ENCODE peak calls at places on chromosomes 12 and 14, in nine cellular contexts. One of them, this sample, is unnamed.

GRCh38 chr12:34598352-34598827 is 576.1 kb downstream of the ALG10 start:
- DNase-seq in colonic mucosa: no peak
- DNase-seq in H1: no peak
- DNase-seq in astrocyte: no peak
- DNase-seq in endothelial cell of umbilical vein: no peak
- DNase-seq in mesenchymal stem cell: no peak
- DNase-seq in H9: no peak
- DNase-seq in keratinocyte: no peak
- DNase-seq in SK-N-SH: peak
- DNase-seq in this sample: no peak

GRCh38 chr12:28517101-28517500 is 326.8 kb downstream of the CCDC91 start:
- DNase-seq in colonic mucosa: no peak
- DNase-seq in H1: no peak
- DNase-seq in astrocyte: no peak
- DNase-seq in endothelial cell of umbilical vein: peak
- DNase-seq in mesenchymal stem cell: no peak
- DNase-seq in H9: no peak
- DNase-seq in keratinocyte: no peak
- DNase-seq in SK-N-SH: no peak
- DNase-seq in this sample: no peak

GRCh38 chr12:19462441-19462840 is 23.1 kb downstream of the AEBP2 start:
- DNase-seq in colonic mucosa: no peak
- DNase-seq in H1: no peak
- DNase-seq in astrocyte: no peak
- DNase-seq in endothelial cell of umbilical vein: peak
- DNase-seq in mesenchymal stem cell: no peak
- DNase-seq in H9: no peak
- DNase-seq in keratinocyte: no peak
- DNase-seq in SK-N-SH: peak
- DNase-seq in this sample: no peak

GRCh38 chr14:104436741-104437701 is 142.5 kb upstream of the C14orf180 start:
- DNase-seq in colonic mucosa: peak
- DNase-seq in H1: peak
- DNase-seq in astrocyte: no peak
- DNase-seq in endothelial cell of umbilical vein: no peak
- DNase-seq in mesenchymal stem cell: no peak
- DNase-seq in H9: peak
- DNase-seq in keratinocyte: no peak
- DNase-seq in SK-N-SH: peak
- DNase-seq in this sample: no peak

GRCh38 chr14:76355771-76356170 is 20.2 kb upstream of the ESRRB start:
- DNase-seq in colonic mucosa: no peak
- DNase-seq in H1: no peak
- DNase-seq in astrocyte: no peak
- DNase-seq in endothelial cell of umbilical vein: no peak
- DNase-seq in mesenchymal stem cell: no peak
- DNase-seq in H9: no peak
- DNase-seq in keratinocyte: no peak
- DNase-seq in SK-N-SH: no peak
- DNase-seq in this sample: no peak

GRCh38 chr14:69571879-69572633 is 2.6 kb downstream of the CCDC177 start:
- DNase-seq in colonic mucosa: no peak
- DNase-seq in H1: peak
- DNase-seq in astrocyte: no peak
- DNase-seq in endothelial cell of umbilical vein: no peak
- DNase-seq in mesenchymal stem cell: no peak
- DNase-seq in H9: peak
- DNase-seq in keratinocyte: no peak
- DNase-seq in SK-N-SH: peak
- DNase-seq in this sample: peak

GRCh38 chr14:29805415-29806123 is 122.1 kb downstream of the PRKD1 start:
- DNase-seq in colonic mucosa: no peak
- DNase-seq in H1: no peak
- DNase-seq in astrocyte: peak
- DNase-seq in endothelial cell of umbilical vein: peak
- DNase-seq in mesenchymal stem cell: peak
- DNase-seq in H9: no peak
- DNase-seq in keratinocyte: no peak
- DNase-seq in SK-N-SH: no peak
- DNase-seq in this sample: peak

GRCh38 chr12:132561784-132562156 is 48.6 kb downstream of the LRCOL1 start:
- DNase-seq in colonic mucosa: no peak
- DNase-seq in H1: peak
- DNase-seq in astrocyte: no peak
- DNase-seq in endothelial cell of umbilical vein: no peak
- DNase-seq in mesenchymal stem cell: peak
- DNase-seq in H9: peak
- DNase-seq in keratinocyte: no peak
- DNase-seq in SK-N-SH: peak
- DNase-seq in this sample: peak

GRCh38 chr12:82149045-82149444 is 209.1 kb downstream of the CCDC59 start:
- DNase-seq in colonic mucosa: no peak
- DNase-seq in H1: no peak
- DNase-seq in astrocyte: peak
- DNase-seq in endothelial cell of umbilical vein: no peak
- DNase-seq in mesenchymal stem cell: no peak
- DNase-seq in H9: no peak
- DNase-seq in keratinocyte: no peak
- DNase-seq in SK-N-SH: no peak
- DNase-seq in this sample: no peak

GRCh38 chr12:10802587-10802986 is at the start of gene TAS2R7:
- DNase-seq in colonic mucosa: no peak
- DNase-seq in H1: no peak
- DNase-seq in astrocyte: no peak
- DNase-seq in endothelial cell of umbilical vein: no peak
- DNase-seq in mesenchymal stem cell: no peak
- DNase-seq in H9: no peak
- DNase-seq in keratinocyte: no peak
- DNase-seq in SK-N-SH: no peak
- DNase-seq in this sample: no peak

GRCh38 chr14:103257211-103257962 is 76.7 kb upstream of the EIF5 start:
- DNase-seq in colonic mucosa: no peak
- DNase-seq in H1: peak
- DNase-seq in astrocyte: peak
- DNase-seq in endothelial cell of umbilical vein: no peak
- DNase-seq in mesenchymal stem cell: peak
- DNase-seq in H9: no peak
- DNase-seq in keratinocyte: peak
- DNase-seq in SK-N-SH: no peak
- DNase-seq in this sample: peak

GRCh38 chr12:132606466-132606865 is 3.9 kb downstream of the LRCOL1 start:
- DNase-seq in colonic mucosa: no peak
- DNase-seq in H1: no peak
- DNase-seq in astrocyte: no peak
- DNase-seq in endothelial cell of umbilical vein: no peak
- DNase-seq in mesenchymal stem cell: no peak
- DNase-seq in H9: no peak
- DNase-seq in keratinocyte: no peak
- DNase-seq in SK-N-SH: peak
- DNase-seq in this sample: no peak

GRCh38 chr14:103551338-103551762 is 11.1 kb downstream of the BAG5 start:
- DNase-seq in colonic mucosa: no peak
- DNase-seq in H1: no peak
- DNase-seq in astrocyte: no peak
- DNase-seq in endothelial cell of umbilical vein: no peak
- DNase-seq in mesenchymal stem cell: no peak
- DNase-seq in H9: no peak
- DNase-seq in keratinocyte: no peak
- DNase-seq in SK-N-SH: peak
- DNase-seq in this sample: no peak

GRCh38 chr12:81627336-81628189 is 131.6 kb downstream of the PPFIA2 start:
- DNase-seq in colonic mucosa: no peak
- DNase-seq in H1: no peak
- DNase-seq in astrocyte: peak
- DNase-seq in endothelial cell of umbilical vein: peak
- DNase-seq in mesenchymal stem cell: peak
- DNase-seq in H9: no peak
- DNase-seq in keratinocyte: no peak
- DNase-seq in SK-N-SH: peak
- DNase-seq in this sample: peak

GRCh38 chr14:55586411-55586810 is 6.4 kb downstream of the KTN1 start:
- DNase-seq in colonic mucosa: no peak
- DNase-seq in H1: no peak
- DNase-seq in astrocyte: no peak
- DNase-seq in endothelial cell of umbilical vein: no peak
- DNase-seq in mesenchymal stem cell: no peak
- DNase-seq in H9: no peak
- DNase-seq in keratinocyte: no peak
- DNase-seq in SK-N-SH: no peak
- DNase-seq in this sample: no peak

GRCh38 chr12:56565510-56566101 is 44.0 kb downstream of the RBMS2 start:
- DNase-seq in colonic mucosa: peak
- DNase-seq in H1: peak
- DNase-seq in astrocyte: peak
- DNase-seq in endothelial cell of umbilical vein: peak
- DNase-seq in mesenchymal stem cell: peak
- DNase-seq in H9: peak
- DNase-seq in keratinocyte: no peak
- DNase-seq in SK-N-SH: no peak
- DNase-seq in this sample: no peak

GRCh38 chr14:31205681-31206535 is 1.7 kb downstream of the HECTD1 start:
- DNase-seq in colonic mucosa: no peak
- DNase-seq in H1: no peak
- DNase-seq in astrocyte: peak
- DNase-seq in endothelial cell of umbilical vein: peak
- DNase-seq in mesenchymal stem cell: peak
- DNase-seq in H9: no peak
- DNase-seq in keratinocyte: no peak
- DNase-seq in SK-N-SH: peak
- DNase-seq in this sample: peak

GRCh38 chr14:94689218-94689984 is 77.2 kb downstream of the SERPINA3 start:
- DNase-seq in colonic mucosa: peak
- DNase-seq in H1: peak
- DNase-seq in astrocyte: peak
- DNase-seq in endothelial cell of umbilical vein: peak
- DNase-seq in mesenchymal stem cell: peak
- DNase-seq in H9: peak
- DNase-seq in keratinocyte: no peak
- DNase-seq in SK-N-SH: peak
- DNase-seq in this sample: peak

DNA sequence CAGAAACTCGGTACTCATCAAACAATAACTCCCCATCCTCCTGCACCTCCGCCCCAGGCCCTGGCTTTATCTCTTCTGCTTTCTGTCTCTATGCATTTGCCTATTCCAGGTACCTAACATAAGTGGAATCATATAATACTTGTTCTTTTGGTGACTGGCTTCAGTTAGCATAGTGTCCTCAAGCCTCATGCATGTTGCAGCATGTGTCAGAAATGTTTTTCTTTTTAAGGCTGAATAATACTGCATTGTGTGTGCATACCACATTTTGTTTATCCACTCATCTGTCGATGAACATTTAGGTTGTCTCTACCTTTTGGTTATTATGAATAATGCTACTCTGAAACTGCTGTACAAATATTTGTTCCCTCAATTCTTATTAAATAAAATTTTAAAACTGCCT is 117.1 kb downstream of the KICS2 start:
- DNase-seq in colonic mucosa: no peak
- DNase-seq in H1: no peak
- DNase-seq in astrocyte: no peak
- DNase-seq in endothelial cell of umbilical vein: no peak
- DNase-seq in mesenchymal stem cell: no peak
- DNase-seq in H9: no peak
- DNase-seq in keratinocyte: no peak
- DNase-seq in SK-N-SH: no peak
- DNase-seq in this sample: peak
- H3K9ac ChIP-seq in colonic mucosa: no peak
- H3K9ac ChIP-seq in H1: no peak
- H3K9ac ChIP-seq in astrocyte: no peak
- H3K9ac ChIP-seq in endothelial cell of umbilical vein: no peak
- H3K9ac ChIP-seq in mesenchymal stem cell: no peak
- H3K9ac ChIP-seq in H9: no peak
- H3K9ac ChIP-seq in keratinocyte: no peak
- H3K9ac ChIP-seq in SK-N-SH: no peak
- H3K9ac ChIP-seq in this sample: no peak

DNA sequence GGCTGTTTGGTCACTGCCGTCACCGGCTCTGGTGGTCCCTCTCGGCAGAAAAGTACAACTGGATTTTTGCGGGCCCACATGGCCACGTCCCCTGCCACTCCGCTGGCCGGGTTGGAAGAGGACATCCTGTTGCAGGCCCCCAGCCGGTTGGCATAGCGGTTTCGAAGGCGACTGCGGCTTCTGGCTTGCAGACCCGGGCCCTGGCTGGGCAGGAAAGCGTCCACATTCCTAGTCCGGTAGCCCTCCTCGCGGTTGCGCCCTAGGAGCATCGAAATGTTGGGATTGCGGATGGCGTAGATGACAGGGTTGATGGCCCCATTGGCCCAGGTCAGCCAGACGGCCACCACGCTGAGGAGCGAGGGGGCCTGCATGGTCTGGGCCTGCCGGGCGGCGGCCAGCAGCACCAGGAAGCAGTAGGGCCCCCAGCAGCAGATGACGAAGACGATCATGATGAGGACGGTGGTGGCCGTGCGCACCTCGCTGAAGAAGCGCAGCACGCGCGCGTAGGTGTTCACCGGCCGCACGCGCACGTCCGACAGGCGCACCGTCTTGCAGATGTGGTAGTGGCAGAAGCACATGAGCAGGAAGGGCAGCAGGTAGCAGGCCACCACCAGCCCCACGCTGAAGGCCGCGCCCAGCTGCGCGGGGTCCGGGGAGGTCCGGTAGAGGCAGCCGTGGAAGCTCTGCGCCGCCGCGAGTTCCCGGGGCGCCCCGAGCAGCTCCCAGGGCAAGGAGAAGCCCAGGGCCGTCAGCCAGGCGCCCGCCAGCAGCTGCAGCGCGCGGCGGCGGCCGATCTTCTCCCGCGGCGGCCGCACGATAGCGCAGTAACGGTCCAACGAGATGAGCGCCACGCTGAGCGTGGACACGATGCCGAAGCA is 1.2 kb downstream of the GPR135 start:
- DNase-seq in colonic mucosa: no peak
- DNase-seq in H1: peak
- DNase-seq in astrocyte: no peak
- DNase-seq in endothelial cell of umbilical vein: no peak
- DNase-seq in mesenchymal stem cell: no peak
- DNase-seq in H9: peak
- DNase-seq in keratinocyte: no peak
- DNase-seq in SK-N-SH: peak
- DNase-seq in this sample: no peak
- H3K9ac ChIP-seq in colonic mucosa: peak
- H3K9ac ChIP-seq in H1: no peak
- H3K9ac ChIP-seq in astrocyte: peak
- H3K9ac ChIP-seq in endothelial cell of umbilical vein: peak
- H3K9ac ChIP-seq in mesenchymal stem cell: peak
- H3K9ac ChIP-seq in H9: no peak
- H3K9ac ChIP-seq in keratinocyte: no peak
- H3K9ac ChIP-seq in SK-N-SH: no peak
- H3K9ac ChIP-seq in this sample: no peak

GRCh38 chr14:77616454-77617229 is at the start of gene SPTLC2:
- DNase-seq in colonic mucosa: peak
- DNase-seq in H1: peak
- DNase-seq in astrocyte: peak
- DNase-seq in endothelial cell of umbilical vein: peak
- DNase-seq in mesenchymal stem cell: peak
- DNase-seq in H9: peak
- DNase-seq in keratinocyte: peak
- DNase-seq in SK-N-SH: peak
- DNase-seq in this sample: peak
- H3K9ac ChIP-seq in colonic mucosa: peak
- H3K9ac ChIP-seq in H1: peak
- H3K9ac ChIP-seq in astrocyte: peak
- H3K9ac ChIP-seq in endothelial cell of umbilical vein: peak
- H3K9ac ChIP-seq in mesenchymal stem cell: peak
- H3K9ac ChIP-seq in H9: peak
- H3K9ac ChIP-seq in keratinocyte: peak
- H3K9ac ChIP-seq in SK-N-SH: peak
- H3K9ac ChIP-seq in this sample: peak

GRCh38 chr12:94648578-94648977 is 1.8 kb downstream of the TMCC3 start:
- DNase-seq in colonic mucosa: no peak
- DNase-seq in H1: no peak
- DNase-seq in astrocyte: no peak
- DNase-seq in endothelial cell of umbilical vein: peak
- DNase-seq in mesenchymal stem cell: peak
- DNase-seq in H9: no peak
- DNase-seq in keratinocyte: no peak
- DNase-seq in SK-N-SH: no peak
- DNase-seq in this sample: peak
- H3K9ac ChIP-seq in colonic mucosa: no peak
- H3K9ac ChIP-seq in H1: no peak
- H3K9ac ChIP-seq in astrocyte: no peak
- H3K9ac ChIP-seq in endothelial cell of umbilical vein: peak
- H3K9ac ChIP-seq in mesenchymal stem cell: no peak
- H3K9ac ChIP-seq in H9: no peak
- H3K9ac ChIP-seq in keratinocyte: peak
- H3K9ac ChIP-seq in SK-N-SH: no peak
- H3K9ac ChIP-seq in this sample: no peak